ENCODE peak calls at places on chromosomes 11 and 22, in four cellular contexts. V is CD8-positive, alpha-beta memory T cell; D is psoas muscle; W is GM06990. G is an unnamed sample. For H3K36me3, the result is how much of the 10 kb centered on the place peaks cover.

GRCh38 chr22:50315289-50316113 is 8.1 kb upstream of the PLXNB2 start:
- DNase-seq in D (no peak), W (no peak), V (no peak), G (no peak)

GRCh38 chr22:39276461-39277134 is 31.8 kb upstream of the PDGFB start:
- DNase-seq in V (no peak), D (no peak), W (no peak), G (no peak)

GRCh38 chr22:48950151-48950915 is 877.3 kb downstream of the BRD1 start:
- DNase-seq in D (no peak), W (no peak), V (no peak), G (no peak)

GRCh38 chr11:32466279-32466915 is 31.1 kb upstream of the WT1 start:
- DNase-seq in V (no peak), W (no peak), D (no peak), G (no peak)

GRCh38 chr11:86440305-86440716 is 65.6 kb downstream of the CCDC81 start:
- DNase-seq in D (peak), V (no peak), W (no peak), G (no peak)

GRCh38 chr22:21755855-21756284 is 20.3 kb upstream of the YPEL1 start:
- DNase-seq in V (no peak), W (no peak), D (no peak), G (no peak)

GRCh38 chr11:48109046-48109666 is 107.5 kb upstream of the OR4B1 start:
- DNase-seq in V (peak), W (no peak), D (no peak), G (no peak)

GRCh38 chr11:10502770-10503169 is 38.2 kb downstream of the RNF141 start:
- DNase-seq in V (no peak), W (no peak), D (no peak), G (no peak)

GRCh38 chr11:42524534-42525227 is 787.1 kb upstream of the API5 start:
- DNase-seq in D (peak), W (no peak), V (no peak), G (peak)

GRCh38 chr11:5178046-5178837 is 22.2 kb downstream of the OR51V1 start:
- DNase-seq in D (no peak), W (no peak), V (no peak), G (no peak)

DNA sequence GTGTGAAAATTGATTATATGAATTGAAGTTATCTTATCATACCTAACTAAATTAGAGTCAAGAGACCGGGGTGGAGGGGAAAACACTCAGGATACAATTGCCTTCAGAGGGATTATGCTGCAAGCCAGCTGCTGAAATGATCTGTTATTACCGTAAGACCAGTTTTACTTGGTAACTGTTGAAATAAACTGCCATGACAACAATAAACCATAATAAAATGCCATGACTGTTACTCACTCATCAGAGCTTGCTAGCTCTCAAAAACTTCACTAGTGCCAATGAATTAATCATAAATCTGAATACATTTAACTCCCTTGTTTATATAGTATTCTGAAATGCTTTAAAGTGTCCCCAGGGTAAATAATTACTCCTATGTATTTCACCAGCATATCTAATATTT is 68.2 kb downstream of the CASP12 start:
- DNase-seq in V (no peak), W (no peak), D (no peak), G (peak)
- H3K4me3 ChIP-seq in V (no peak), W (no peak), D (no peak), G (no peak)

GRCh38 chr11:83166193-83166866 is 9.4 kb downstream of the PCF11 start:
- DNase-seq in D (no peak), W (no peak), V (no peak), G (no peak)
- H3K36me3 ChIP-seq in D (half or more), W (under half), V (under half), G (under half)

GRCh38 chr11:35420371-35420770 is 1.0 kb upstream of the SLC1A2 start:
- DNase-seq in D (no peak), V (no peak), W (no peak), G (no peak)

GRCh38 chr11:35415488-35415887 is 3.9 kb downstream of the SLC1A2 start:
- DNase-seq in W (no peak), V (no peak), D (no peak), G (no peak)

GRCh38 chr11:35419713-35420333 is 465 bp upstream of the SLC1A2 start:
- DNase-seq in W (no peak), V (no peak), D (peak), G (no peak)

GRCh38 chr11:35418282-35418846 is 994 bp downstream of the SLC1A2 start:
- DNase-seq in D (no peak), V (no peak), W (no peak), G (no peak)

DNA sequence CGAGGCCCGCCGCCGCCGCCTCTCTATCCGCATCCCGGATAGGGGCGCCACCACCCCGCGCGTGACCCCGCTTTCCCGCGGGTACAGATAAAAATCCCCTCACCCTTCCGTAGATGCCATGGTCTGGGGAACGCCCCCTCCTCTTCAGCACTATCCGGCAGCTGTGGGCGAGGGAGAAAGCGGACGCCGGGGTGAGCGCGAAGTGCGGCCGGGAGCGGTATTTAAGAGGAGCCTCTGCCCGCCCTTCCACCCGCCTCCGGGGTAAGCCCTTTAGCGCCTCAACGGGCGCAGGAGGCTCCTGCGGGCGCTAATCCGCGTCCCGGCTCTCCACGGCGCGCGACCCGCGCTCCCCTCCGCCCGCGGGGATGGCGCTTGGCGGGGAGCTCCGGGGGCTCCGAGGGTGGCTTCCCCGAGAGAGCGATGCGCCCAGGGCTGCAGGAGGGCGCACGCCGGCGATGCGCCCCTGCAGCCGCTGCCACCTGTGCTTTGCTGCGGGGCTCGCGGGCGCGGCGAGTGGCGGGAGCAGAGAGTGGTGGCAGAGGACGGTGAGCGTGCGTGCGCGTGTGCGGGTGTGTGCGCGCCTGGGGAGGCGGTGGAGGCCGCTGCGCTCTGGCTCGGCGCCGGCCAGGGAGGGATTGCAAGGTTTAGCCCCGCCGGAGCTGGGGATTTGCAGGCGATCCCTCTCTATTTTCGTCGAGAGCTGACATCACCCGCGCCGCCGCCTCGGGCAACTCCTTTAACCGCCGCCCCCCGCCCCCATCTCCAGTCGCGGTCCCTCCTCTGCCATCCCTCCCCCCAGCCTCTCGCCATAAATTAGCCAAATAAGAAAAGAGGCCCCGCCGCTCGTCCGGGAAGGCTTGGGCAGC is at the start of gene SLC1A2:
- DNase-seq in V (no peak), W (peak), D (peak), G (no peak)
- H3K4me3 ChIP-seq in V (no peak), W (peak), D (peak), G (peak)

DNA sequence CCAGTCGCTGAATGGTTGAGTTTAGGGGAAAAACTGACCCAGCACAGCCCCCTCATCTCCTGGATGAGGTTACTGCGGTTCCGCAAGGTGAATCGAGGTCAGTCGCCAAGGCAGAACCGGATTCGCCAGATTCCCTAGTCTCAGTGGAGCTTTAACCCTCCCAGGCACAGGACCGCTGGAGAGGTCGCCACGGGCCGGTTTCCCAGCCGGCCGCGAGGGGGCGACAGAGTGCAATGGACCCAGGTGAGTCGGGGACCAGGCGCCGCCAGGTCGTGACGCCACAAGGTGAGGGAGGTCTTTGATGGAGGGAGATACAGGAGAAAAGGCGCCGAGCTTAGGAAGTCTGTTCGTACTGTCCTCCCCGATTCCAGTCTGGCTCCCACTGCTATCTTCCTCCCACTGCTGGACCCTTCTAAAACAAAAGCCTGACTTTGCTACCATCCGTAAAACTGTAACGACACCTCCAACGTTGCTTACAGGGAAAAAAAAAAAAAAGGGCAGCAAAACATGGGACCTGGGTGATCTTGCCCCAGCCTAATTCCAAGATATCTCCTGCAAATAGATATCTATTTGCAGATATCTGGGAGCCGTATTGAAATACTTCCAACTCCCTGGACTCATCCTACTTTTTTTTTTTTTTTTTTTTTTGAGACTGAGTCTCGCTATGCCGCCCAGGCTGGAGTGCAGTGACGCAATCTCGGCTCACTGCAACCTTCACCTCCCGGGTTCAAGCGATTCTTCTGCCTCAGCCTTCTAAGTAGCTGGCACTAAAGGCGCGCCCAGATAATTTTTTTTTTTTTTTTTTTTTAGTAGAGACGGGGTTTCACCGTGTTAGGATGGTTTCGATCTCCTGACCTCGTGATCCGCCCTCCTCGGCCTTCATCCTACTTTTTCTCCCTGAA is 1.4 kb upstream of the GGA1 start:
- DNase-seq in V (peak), D (peak), W (peak), G (no peak)
- H3K36me3 ChIP-seq in V (under half), D (under half), W (under half), G (under half)

DNA sequence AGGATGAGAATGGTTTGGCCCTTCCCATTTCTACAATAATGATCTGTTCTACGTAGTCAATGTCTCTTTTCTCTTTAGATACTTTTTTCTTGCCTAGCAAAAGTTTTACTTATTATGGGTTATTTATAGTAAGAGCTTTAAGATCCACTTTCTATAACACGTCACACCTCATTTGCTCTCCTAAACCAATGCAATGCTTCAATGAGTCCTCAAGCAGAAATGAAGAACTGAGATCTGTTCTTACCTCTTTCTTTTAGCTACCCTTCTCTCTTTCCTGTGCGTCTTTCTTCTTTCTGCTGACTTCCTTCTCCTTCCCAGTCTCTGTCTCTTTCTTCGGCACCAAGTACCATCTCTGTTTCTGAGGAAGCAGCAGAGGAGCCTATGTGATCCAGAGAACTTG is 61.8 kb downstream of the SNX19 start:
- DNase-seq in V (no peak), D (no peak), W (no peak), G (no peak)
- H3K4me3 ChIP-seq in V (no peak), D (no peak), W (no peak), G (no peak)

DNA sequence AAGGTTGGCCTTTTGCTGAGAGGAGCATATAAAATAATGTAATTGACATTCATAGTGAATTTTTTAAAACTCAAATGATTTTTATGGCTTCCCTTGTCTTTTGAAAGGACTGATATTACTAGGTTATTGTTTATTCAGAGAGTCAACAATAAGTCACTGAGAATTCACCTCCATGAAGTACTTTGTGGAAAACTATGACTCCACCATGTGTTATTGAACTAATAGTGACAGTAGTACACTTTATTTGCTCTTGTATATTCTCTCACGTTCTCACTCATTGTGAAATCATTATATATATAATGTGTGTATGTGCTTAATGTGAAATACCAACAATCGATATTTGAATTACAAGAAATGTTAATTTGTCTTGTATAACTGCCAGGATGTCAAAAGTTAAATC is 267.4 kb upstream of the CCDC179 start:
- DNase-seq in D (no peak), V (no peak), W (no peak), G (no peak)
- H3K36me3 ChIP-seq in D (under half), V (under half), W (under half), G (under half)

GRCh38 chr22:19891350-19892248 is 36.9 kb upstream of the GNB1L start:
- DNase-seq in V (peak), D (no peak), W (peak), G (no peak)
- H3K4me3 ChIP-seq in V (peak), D (no peak), W (peak), G (no peak)

DNA sequence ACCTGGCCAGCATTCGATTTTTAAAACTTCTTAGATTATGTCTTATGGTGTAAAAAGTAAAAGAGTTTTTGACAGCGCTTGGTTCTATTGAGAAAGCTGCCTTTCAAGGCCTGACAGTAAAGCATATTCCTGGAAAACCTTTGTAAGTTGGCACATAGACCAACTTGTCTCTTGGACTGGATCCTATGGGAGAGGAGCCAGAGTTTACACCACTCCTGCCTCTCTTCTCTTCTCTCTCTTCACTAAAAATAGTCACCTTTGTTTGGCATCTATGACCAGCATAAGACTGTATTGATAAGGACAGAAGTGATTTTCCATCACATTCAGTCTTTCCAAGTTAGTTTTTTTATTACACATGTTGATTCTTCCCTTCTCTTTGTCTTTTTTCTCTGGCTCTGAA is 33.7 kb downstream of the CSRP3 start:
- DNase-seq in V (no peak), W (no peak), D (no peak), G (no peak)
- H3K36me3 ChIP-seq in V (under half), W (under half), D (under half), G (under half)